ENCODE peak calls at places on chromosomes 5 and 9, in five cellular contexts. I is HCT116, S is HepG2, L is K562, C is SK-N-SH. E is an unnamed sample.

GRCh38 chr9:104346645-104347175 is 157.4 kb upstream of the OR13F1 start:
- DNase-seq in I (no peak), S (no peak), L (no peak), C (no peak), E (no peak)

GRCh38 chr5:14588758-14589543 is 7.4 kb downstream of the OTULINL start:
- DNase-seq in I (no peak), S (no peak), L (no peak), C (no peak), E (no peak)

GRCh38 chr9:114591206-114591853 is 3.8 kb downstream of the ATP6V1G1 start:
- DNase-seq in I (no peak), S (peak), L (no peak), C (no peak), E (no peak)

GRCh38 chr5:132498686-132499271 is 8.2 kb upstream of the IRF1 start:
- DNase-seq in I (no peak), S (no peak), L (no peak), C (no peak), E (no peak)

GRCh38 chr9:98785333-98785933 is 10.9 kb downstream of the ANKS6 start:
- DNase-seq in I (no peak), S (no peak), L (no peak), C (no peak), E (no peak)

GRCh38 chr9:1877951-1878350 is 137.2 kb upstream of the SMARCA2 start:
- DNase-seq in I (no peak), S (no peak), L (no peak), C (no peak), E (no peak)

GRCh38 chr9:123349033-123349432 is 7.0 kb upstream of the CRB2 start:
- DNase-seq in I (no peak), S (no peak), L (no peak), C (no peak), E (no peak)

GRCh38 chr5:118918232-118918631 is 70.1 kb downstream of the DTWD2 start:
- DNase-seq in I (no peak), S (no peak), L (no peak), C (no peak), E (no peak)

GRCh38 chr5:21858441-21858840 is 994.7 kb downstream of the CDH12 start:
- DNase-seq in I (no peak), S (no peak), L (no peak), C (no peak), E (no peak)

GRCh38 chr9:130458804-130459067 is 14.0 kb downstream of the ASS1 start:
- DNase-seq in I (no peak), S (no peak), L (no peak), C (no peak), E (no peak)

GRCh38 chr5:69231851-69232250 is 2.8 kb upstream of the CDK7 start:
- DNase-seq in I (no peak), S (no peak), L (no peak), C (no peak), E (no peak)

GRCh38 chr5:160463775-160464465 is 42.3 kb downstream of the PTTG1 start:
- DNase-seq in I (no peak), S (peak), L (no peak), C (no peak), E (no peak)

GRCh38 chr9:36928670-36929349 is 105.3 kb downstream of the PAX5 start:
- DNase-seq in I (no peak), S (no peak), L (no peak), C (no peak), E (no peak)

GRCh38 chr5:11222169-11222568 is 461.1 kb upstream of the DAP start:
- DNase-seq in I (no peak), S (no peak), L (no peak), C (no peak), E (no peak)

GRCh38 chr9:93296889-93297480 is 113.0 kb downstream of the WNK2 start:
- DNase-seq in I (no peak), S (no peak), L (no peak), C (peak), E (no peak)

DNA sequence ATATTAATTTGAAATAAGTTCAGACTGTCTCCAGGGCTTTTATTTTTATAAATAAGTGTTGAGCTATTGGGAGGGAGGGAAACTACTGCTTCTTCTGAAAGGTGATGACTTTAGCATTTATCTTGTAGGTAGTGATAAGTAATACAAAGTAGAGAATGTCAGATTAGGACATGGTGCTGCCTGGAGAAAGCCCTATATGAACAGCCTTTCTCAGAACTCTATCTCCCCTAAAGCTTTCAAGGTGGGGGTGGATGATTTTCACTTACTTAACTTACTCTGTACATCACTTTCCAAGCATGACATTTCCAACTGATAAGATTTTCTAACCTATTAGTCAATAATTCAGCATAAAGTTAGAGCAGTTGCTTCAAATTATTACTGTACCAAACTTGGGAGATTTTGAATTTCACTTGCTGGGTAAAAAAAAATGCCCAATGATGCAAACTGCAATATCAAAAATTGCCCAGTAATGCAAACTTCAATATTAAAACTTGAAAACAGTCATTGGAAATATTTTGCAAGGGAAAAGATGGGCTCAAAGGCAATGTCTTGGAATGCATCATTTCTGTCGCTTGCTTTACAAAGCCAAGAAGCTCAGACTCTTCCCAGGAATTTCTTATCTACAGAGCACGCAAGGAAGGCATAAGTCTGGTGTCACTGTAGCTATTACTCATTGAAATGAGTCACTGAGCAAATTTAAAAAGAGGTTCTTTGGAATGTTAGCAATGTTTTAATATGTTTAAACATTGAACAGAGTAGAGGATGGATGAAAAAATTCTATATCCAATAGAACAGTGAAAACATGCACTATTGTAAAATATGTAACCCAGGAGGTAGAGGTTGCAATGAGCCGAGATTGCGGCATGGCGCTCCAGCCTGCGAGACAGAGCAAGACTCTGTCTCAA is 569.6 kb downstream of the PSAT1 start:
- DNase-seq in I (peak), S (peak), L (no peak), C (no peak), E (no peak)
- TF ChIP-seq YY1 in I (no peak), S (no peak), L (no peak), C (no peak), E (no peak)

DNA sequence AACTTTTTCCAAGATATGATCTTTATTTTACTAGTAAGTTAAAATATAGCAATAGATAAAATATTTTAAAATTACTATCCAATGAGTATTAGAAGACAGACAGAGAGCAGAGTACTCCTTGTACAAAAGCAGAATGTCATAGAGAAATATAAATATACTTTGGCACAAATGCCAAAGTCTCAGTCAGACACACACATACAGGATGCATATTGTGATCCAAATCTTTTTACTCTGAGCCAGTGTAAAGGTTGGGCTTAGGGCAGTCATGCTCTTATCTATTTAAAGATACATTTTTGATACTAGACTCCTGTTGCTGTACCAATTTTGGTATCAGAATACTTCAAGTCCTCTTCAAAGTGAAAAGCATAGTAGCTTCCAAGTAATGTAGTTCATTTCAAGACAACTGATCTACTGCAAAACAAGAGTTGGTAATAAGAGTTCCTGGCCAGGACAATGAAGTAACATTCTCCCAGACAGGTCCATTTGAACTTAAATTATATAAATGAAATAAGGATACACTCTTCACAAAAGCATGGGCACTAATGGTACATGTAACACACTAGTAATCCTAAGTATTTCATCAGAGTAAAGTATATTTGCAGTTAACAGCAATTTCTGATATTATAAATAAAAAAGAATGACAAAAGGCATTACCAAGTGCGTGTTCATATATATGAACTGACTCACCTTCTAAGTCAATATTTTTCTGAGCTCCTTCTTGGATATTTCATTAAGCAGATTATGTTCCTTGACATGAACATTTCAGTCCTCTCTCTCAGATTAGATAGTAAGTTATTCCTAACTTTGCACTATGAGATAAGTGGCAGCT is 10.5 kb downstream of the PFDN1 start:
- DNase-seq in I (no peak), S (peak), L (no peak), C (no peak), E (no peak)
- TF ChIP-seq YY1 in I (no peak), S (no peak), L (no peak), C (no peak), E (no peak)

DNA sequence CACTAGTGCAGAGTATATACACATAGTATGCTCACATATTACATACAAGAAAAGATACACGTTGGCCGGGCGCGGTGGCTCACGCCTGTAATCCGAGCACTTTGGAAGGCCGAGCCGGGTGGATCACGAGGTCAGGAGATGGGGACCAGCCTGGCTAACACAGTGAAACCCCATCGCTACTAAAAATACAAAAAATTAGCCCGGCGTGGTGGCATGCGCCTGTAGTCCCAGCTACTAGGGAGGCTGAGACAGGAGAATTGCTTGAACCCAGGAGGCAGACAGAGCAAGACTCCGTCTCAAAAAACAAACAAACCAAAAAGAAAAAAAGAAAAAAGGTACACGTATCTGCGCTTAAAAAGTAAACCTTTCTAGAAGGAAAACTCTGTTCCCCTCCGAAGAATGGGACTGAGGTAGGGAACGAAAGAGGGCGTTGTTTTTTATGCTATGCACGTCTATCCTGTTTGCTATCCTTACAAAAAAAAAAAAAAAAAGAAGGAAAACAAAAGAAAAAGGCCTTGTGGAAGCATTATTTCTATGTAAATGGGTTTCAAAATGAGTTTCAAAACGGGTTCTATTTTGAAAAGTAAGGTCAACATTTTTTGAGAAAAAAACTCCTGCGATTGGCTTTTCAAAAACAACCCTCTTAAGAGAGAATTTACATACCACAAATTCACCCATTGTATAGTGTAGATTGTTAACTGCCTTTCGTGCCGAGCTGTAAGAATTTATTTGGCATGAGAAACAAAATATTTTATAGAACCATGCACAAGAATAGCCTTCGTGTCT is 1.2 kb downstream of the AK3 start:
- DNase-seq in I (no peak), S (no peak), L (no peak), C (peak), E (no peak)
- TF ChIP-seq YY1 in I (no peak), S (no peak), L (no peak), C (no peak), E (no peak)

GRCh38 chr5:107570805-107571531 is 99.8 kb downstream of the EFNA5 start:
- DNase-seq in I (no peak), S (peak), L (no peak), C (no peak), E (no peak)
- TF ChIP-seq YY1 in I (no peak), S (no peak), L (no peak), C (no peak), E (no peak)

DNA sequence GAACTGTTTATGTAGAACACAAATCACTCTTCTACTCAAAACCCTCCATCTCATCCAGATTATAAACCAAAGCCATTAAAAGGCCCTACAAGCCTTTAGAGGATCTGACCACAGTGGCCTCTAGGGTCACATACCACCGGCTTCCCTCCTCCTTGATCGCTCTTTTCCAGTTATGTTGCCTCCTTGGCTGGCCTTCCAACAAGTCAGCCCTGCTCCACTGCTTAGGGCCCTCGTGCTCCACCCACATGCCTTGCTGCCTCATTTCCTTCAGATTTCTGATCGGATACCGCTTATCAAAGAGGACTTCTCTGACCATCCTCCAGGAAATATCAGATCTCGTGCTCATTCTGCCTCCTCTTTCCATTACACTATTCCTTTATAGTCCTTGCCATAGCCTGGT is 139.4 kb upstream of the RAI14 start:
- DNase-seq in I (no peak), S (no peak), L (no peak), C (no peak), E (no peak)
- TF ChIP-seq YY1 in I (no peak), S (no peak), L (no peak), C (no peak), E (no peak)

GRCh38 chr9:73093016-73093739 is 58.5 kb upstream of the ANXA1 start:
- DNase-seq in I (no peak), S (no peak), L (no peak), C (no peak), E (no peak)
- TF ChIP-seq YY1 in I (no peak), S (no peak), L (no peak), C (no peak), E (no peak)

GRCh38 chr5:124744170-124744911 is 2.1 kb downstream of the ZNF608 start:
- DNase-seq in I (no peak), S (no peak), L (no peak), C (no peak), E (no peak)

GRCh38 chr5:124743534-124744169 is 2.8 kb downstream of the ZNF608 start:
- DNase-seq in I (no peak), S (no peak), L (no peak), C (no peak), E (no peak)

GRCh38 chr5:124746916-124747769 is 704 bp upstream of the ZNF608 start:
- DNase-seq in I (peak), S (peak), L (no peak), C (peak), E (no peak)

GRCh38 chr5:124746252-124746915 is at the start of gene ZNF608:
- DNase-seq in I (no peak), S (peak), L (no peak), C (no peak), E (no peak)

GRCh38 chr5:124745367-124746251 is 830 bp downstream of the ZNF608 start:
- DNase-seq in I (no peak), S (no peak), L (no peak), C (no peak), E (no peak)
- TF ChIP-seq YY1 in I (no peak), S (no peak), L (no peak), C (no peak), E (no peak)

GRCh38 chr5:176784218-176785165 is 25.9 kb upstream of the UNC5A start:
- DNase-seq in I (peak), S (peak), L (no peak), C (no peak), E (peak)
- TF ChIP-seq YY1 in I (no peak), S (no peak), L (no peak), C (no peak), E (no peak)

GRCh38 chr5:99030871-99031440 is 102.1 kb upstream of the CHD1 start:
- DNase-seq in I (no peak), S (no peak), L (no peak), C (no peak), E (no peak)
- TF ChIP-seq YY1 in I (no peak), S (no peak), L (no peak), C (no peak), E (no peak)

GRCh38 chr5:17219431-17219830 is 2.0 kb downstream of the BASP1 start:
- DNase-seq in I (no peak), S (no peak), L (no peak), C (no peak), E (no peak)
- TF ChIP-seq YY1 in I (no peak), S (no peak), L (no peak), C (no peak), E (no peak)